ENCODE peak calls at places on chromosomes 13 and 19, in seven cellular contexts. V, A, R, S, Y, W and O are unnamed samples.
A peak's percentile ranks its signal among the peaks of the same experiment; 100 is the strongest.

GRCh38 chr19:23310729-23311211 is 60.6 kb upstream of the ZNF724 start:
- DNase-seq in V (no peak), W (no peak), R (no peak), A (no peak), S (no peak), Y (no peak), O (no peak)

GRCh38 chr13:73365681-73366080 is 306.9 kb downstream of the KLF5 start:
- DNase-seq in Y (no peak), R (no peak), V (no peak), A (no peak), W (no peak), S (no peak), O (no peak)

GRCh38 chr19:55620410-55620809 is 4.0 kb downstream of the ZNF784 start:
- DNase-seq in Y (no peak), R (no peak), A (no peak), W (no peak), S (no peak), V (no peak), O (no peak)

GRCh38 chr19:42023121-42023942 is 29.3 kb upstream of the ATP1A3 start:
- DNase-seq in Y (no peak), A (peak; percentile 28), S (peak; percentile 77), W (no peak), V (no peak), R (peak; percentile 74), O (peak; percentile 50)

GRCh38 chr13:35157143-35157755 is 215.2 kb downstream of the NBEA start:
- DNase-seq in S (peak; percentile 56), Y (peak; percentile 17), R (peak; percentile 49), V (no peak), W (no peak), A (peak; percentile 20), O (peak; percentile 28)

GRCh38 chr13:39676315-39676876 is 20.9 kb downstream of the COG6 start:
- DNase-seq in W (no peak), S (peak; percentile 41), R (no peak), V (no peak), A (peak; percentile 6), Y (no peak), O (peak; percentile 11)

GRCh38 chr19:48556163-48556562 is 4.2 kb downstream of the SULT2B1 start:
- DNase-seq in V (no peak), W (no peak), S (peak; percentile 93), A (no peak), Y (no peak), R (peak; percentile 31), O (no peak)

GRCh38 chr19:16571283-16571682 is 932 bp downstream of the SLC35E1 start:
- DNase-seq in R (no peak), W (no peak), Y (no peak), V (no peak), A (no peak), S (no peak), O (no peak)

GRCh38 chr13:106916329-106916728 is 348.4 kb upstream of the ARGLU1 start:
- DNase-seq in Y (no peak), V (no peak), S (no peak), W (no peak), R (no peak), A (no peak), O (no peak)

GRCh38 chr13:80669112-80669511 is 328.2 kb upstream of the SPRY2 start:
- DNase-seq in S (no peak), R (no peak), V (no peak), Y (no peak), W (no peak), A (no peak), O (no peak)

GRCh38 chr13:24511019-24511823 is 1.4 kb downstream of the PARP4 start:
- DNase-seq in W (no peak), S (peak; percentile 68), R (peak; percentile 32), A (peak; percentile 63), Y (peak; percentile 58), V (peak; percentile 54), O (peak; percentile 71)

GRCh38 chr13:99661791-99662190 is 160.5 kb downstream of the TM9SF2 start:
- DNase-seq in Y (no peak), A (no peak), R (peak; percentile 61), S (no peak), V (no peak), W (no peak), O (no peak)

GRCh38 chr19:43506629-43507028 is 2.1 kb upstream of the PHLDB3 start:
- DNase-seq in W (peak; percentile 46), R (no peak), A (no peak), V (no peak), Y (no peak), S (no peak), O (no peak)

GRCh38 chr13:42969558-42970172 is 22.4 kb downstream of the EPSTI1 start:
- DNase-seq in V (peak; percentile 69), A (peak; percentile 73), W (peak; percentile 65), Y (peak; percentile 53), S (peak; percentile 55), R (peak; percentile 78), O (peak; percentile 72)

GRCh38 chr19:54254195-54254906 is 2.7 kb downstream of the LILRB5 start:
- DNase-seq in W (no peak), S (no peak), R (peak; percentile 45), A (no peak), V (no peak), Y (no peak), O (no peak)

GRCh38 chr19:50649433-50650391 is at the start of gene C19orf81:
- DNase-seq in Y (no peak), W (no peak), V (no peak), A (no peak), S (peak; percentile 72), R (peak; percentile 66), O (no peak)

GRCh38 chr19:46082728-46083050 is 41.8 kb downstream of the IGFL3 start:
- DNase-seq in Y (no peak), W (no peak), S (peak; percentile 46), R (no peak), A (no peak), V (no peak), O (no peak)

GRCh38 chr13:20221772-20222171 is 10.3 kb downstream of the GJB6 start:
- DNase-seq in A (no peak), W (no peak), Y (no peak), R (no peak), S (no peak), V (no peak), O (no peak)

GRCh38 chr19:1046117-1046626 is 6.3 kb downstream of the ABCA7 start:
- DNase-seq in W (no peak), A (no peak), S (no peak), R (no peak), V (no peak), Y (no peak), O (no peak)

GRCh38 chr19:35363001-35363590 is 4.8 kb downstream of the FFAR3 start:
- DNase-seq in Y (no peak), W (no peak), S (no peak), V (no peak), R (no peak), A (no peak), O (no peak)

GRCh38 chr13:36795463-36795862 is 23.6 kb upstream of the RFXAP start:
- DNase-seq in W (no peak), Y (no peak), R (peak; percentile 56), V (no peak), A (no peak), S (no peak), O (no peak)

GRCh38 chr19:868458-869244 is 9.2 kb downstream of the CFD start:
- DNase-seq in R (no peak), W (no peak), A (no peak), Y (no peak), S (no peak), V (no peak), O (no peak)

GRCh38 chr13:34926513-34926912 is 15.6 kb upstream of the NBEA start:
- DNase-seq in A (no peak), S (peak; percentile 25), Y (no peak), W (no peak), V (no peak), R (peak; percentile 15), O (no peak)

GRCh38 chr19:41410655-41411054 is 13.0 kb downstream of the BCKDHA start:
- DNase-seq in S (no peak), W (no peak), R (no peak), A (no peak), V (no peak), Y (no peak), O (no peak)

GRCh38 chr19:29842471-29843179 is 30.8 kb downstream of the CCNE1 start:
- DNase-seq in V (no peak), S (no peak), Y (no peak), R (no peak), W (no peak), A (no peak), O (no peak)

GRCh38 chr13:95858286-95859075 is 181.5 kb downstream of the DNAJC3 start:
- DNase-seq in V (no peak), W (no peak), S (no peak), Y (no peak), R (no peak), A (no peak), O (no peak)

GRCh38 chr19:48444933-48445194 is 919 bp upstream of the GRWD1 start:
- DNase-seq in R (no peak), W (no peak), Y (no peak), S (no peak), V (no peak), A (no peak), O (no peak)

GRCh38 chr19:3370728-3371591 is 4.6 kb downstream of the NFIC start:
- DNase-seq in A (no peak), S (no peak), V (no peak), W (no peak), R (no peak), Y (no peak), O (peak; percentile 65)

GRCh38 chr19:38434549-38435051 is 1.1 kb downstream of the RYR1 start:
- DNase-seq in R (peak; percentile 87), S (no peak), V (no peak), W (peak; percentile 10), A (no peak), Y (no peak), O (no peak)

GRCh38 chr13:101711307-101712025 is 259.0 kb downstream of the ITGBL1 start:
- DNase-seq in W (no peak), S (no peak), A (no peak), V (no peak), R (no peak), Y (no peak), O (no peak)

GRCh38 chr19:55563261-55563690 is 17.4 kb downstream of the ZNF579 start:
- DNase-seq in W (no peak), Y (no peak), R (peak; percentile 20), A (no peak), V (no peak), S (no peak), O (no peak)

GRCh38 chr13:44153536-44153935 is 220.1 kb upstream of the SERP2 start:
- DNase-seq in W (no peak), S (no peak), V (no peak), Y (no peak), R (no peak), A (no peak), O (no peak)

GRCh38 chr13:70668983-70669382 is 560.7 kb upstream of the KLHL1 start:
- DNase-seq in R (no peak), V (no peak), Y (no peak), A (no peak), S (no peak), W (no peak), O (no peak)

GRCh38 chr13:80030491-80030890 is 310.4 kb downstream of the SPRY2 start:
- DNase-seq in A (no peak), R (peak; percentile 17), V (no peak), Y (no peak), S (peak; percentile 67), W (peak; percentile 28), O (no peak)

GRCh38 chr13:70905035-70905434 is 796.8 kb upstream of the KLHL1 start:
- DNase-seq in W (no peak), R (no peak), A (no peak), V (no peak), Y (no peak), S (no peak), O (no peak)

GRCh38 chr13:48505597-48506091 is 27.2 kb downstream of the RCBTB2 start:
- DNase-seq in A (peak; percentile 45), S (no peak), V (no peak), W (no peak), Y (peak; percentile 55), R (no peak), O (peak; percentile 65)

GRCh38 chr13:94252209-94252608 is 227.3 kb downstream of the DCT start:
- DNase-seq in S (no peak), V (no peak), Y (no peak), A (no peak), R (no peak), W (no peak), O (no peak)

GRCh38 chr13:51557875-51558604 is 26.2 kb upstream of the WDFY2 start:
- DNase-seq in S (peak; percentile 5), V (no peak), R (no peak), A (no peak), Y (no peak), W (peak; percentile 6), O (no peak)